ENCODE peak calls at places on chromosomes 12 and 14, in ten cellular contexts. U is choroid plexus epithelial cell; F is HS-5; Y is stromal cell of bone marrow; S is stimulated activated CD4-positive, alpha-beta T cell treated with anti-CD3 and anti-CD28 coated beads, TNF-alpha, amount 100 ng/mL, for 48 hours; T is activated naive CD4-positive, alpha-beta T cell treated with anti-CD3 and anti-CD28 coated beads for 36 hours; M is kidney tubule cell; W is mammary epithelial cell; E is DMS79; X is AG08395. N is an unnamed sample.

GRCh38 chr14:69002069-69002468 is 23.0 kb upstream of the ACTN1 start:
- DNase-seq in U (peak), F (no peak), Y (no peak), S (no peak), T (peak), M (peak), W (peak), E (no peak), X (peak), N (no peak)

GRCh38 chr12:7060353-7060954 is at the start of gene C1S:
- DNase-seq in U (peak), F (peak), Y (peak), S (no peak), T (no peak), M (peak), W (peak), E (no peak), X (peak), N (peak)

GRCh38 chr14:59265808-59266207 is 77.3 kb downstream of the DAAM1 start:
- DNase-seq in U (no peak), F (no peak), Y (no peak), S (no peak), T (peak), M (peak), W (peak), E (no peak), X (no peak), N (no peak)

GRCh38 chr12:106152334-106152733 is 13.6 kb upstream of the NUAK1 start:
- DNase-seq in U (no peak), F (no peak), Y (no peak), S (no peak), T (no peak), M (no peak), W (no peak), E (peak), X (no peak), N (no peak)

GRCh38 chr12:109934026-109934425 is 34.0 kb downstream of the TCHP start:
- DNase-seq in U (peak), F (no peak), Y (no peak), S (no peak), T (peak), M (peak), W (no peak), E (no peak), X (no peak), N (no peak)

GRCh38 chr12:13941258-13942249 is 39.8 kb downstream of the GRIN2B start:
- DNase-seq in U (peak), F (no peak), Y (peak), S (peak), T (peak), M (peak), W (peak), E (peak), X (peak), N (peak)

GRCh38 chr14:23302290-23303225 is at the start of gene PPP1R3E:
- DNase-seq in U (peak), F (no peak), Y (peak), S (peak), T (peak), M (peak), W (peak), E (peak), X (peak), N (no peak)

GRCh38 chr12:30822385-30823139 is 67.8 kb upstream of the CAPRIN2 start:
- DNase-seq in U (peak), F (no peak), Y (no peak), S (no peak), T (peak), M (peak), W (peak), E (peak), X (peak), N (peak)

GRCh38 chr14:87529081-87529480 is 463.9 kb downstream of the GALC start:
- DNase-seq in U (no peak), F (no peak), Y (no peak), S (no peak), T (no peak), M (no peak), W (no peak), E (no peak), X (no peak), N (no peak)

GRCh38 chr12:78878866-78879265 is 14.3 kb downstream of the SYT1 start:
- DNase-seq in U (no peak), F (no peak), Y (no peak), S (no peak), T (no peak), M (no peak), W (no peak), E (no peak), X (no peak), N (no peak)

GRCh38 chr12:93813181-93813580 is 136.0 kb downstream of the CRADD start:
- DNase-seq in U (peak), F (no peak), Y (no peak), S (no peak), T (no peak), M (no peak), W (no peak), E (no peak), X (no peak), N (no peak)

GRCh38 chr12:55642275-55643068 is 5.8 kb downstream of the OR10P1 start:
- DNase-seq in U (no peak), F (no peak), Y (no peak), S (no peak), T (peak), M (no peak), W (no peak), E (no peak), X (no peak), N (no peak)

GRCh38 chr12:122942609-122943008 is 23.7 kb downstream of the ABCB9 start:
- DNase-seq in U (peak), F (no peak), Y (no peak), S (no peak), T (no peak), M (peak), W (no peak), E (no peak), X (no peak), N (no peak)

GRCh38 chr12:114430306-114430705 is 24.4 kb upstream of the TBX5 start:
- DNase-seq in U (peak), F (peak), Y (peak), S (no peak), T (no peak), M (no peak), W (no peak), E (no peak), X (peak), N (peak)

GRCh38 chr12:7158866-7159600 is 28.9 kb downstream of the CLSTN3 start:
- DNase-seq in U (no peak), F (no peak), Y (no peak), S (no peak), T (no peak), M (no peak), W (no peak), E (no peak), X (no peak), N (no peak)

GRCh38 chr12:109795023-109795422 is 38.2 kb downstream of the TRPV4 start:
- DNase-seq in U (peak), F (no peak), Y (peak), S (no peak), T (no peak), M (peak), W (peak), E (no peak), X (peak), N (peak)

GRCh38 chr14:57871487-57872080 is 5.7 kb upstream of the SLC35F4 start:
- DNase-seq in U (peak), F (no peak), Y (peak), S (no peak), T (peak), M (peak), W (peak), E (no peak), X (peak), N (no peak)

GRCh38 chr14:102187044-102187443 is 47.3 kb downstream of the WDR20 start:
- DNase-seq in U (peak), F (peak), Y (peak), S (no peak), T (no peak), M (peak), W (peak), E (peak), X (peak), N (peak)

GRCh38 chr14:51821822-51822221 is 38.6 kb upstream of the GNG2 start:
- DNase-seq in U (peak), F (no peak), Y (peak), S (no peak), T (no peak), M (no peak), W (no peak), E (no peak), X (peak), N (no peak)

GRCh38 chr14:49139593-49139992 is 446.6 kb downstream of the RPS29 start:
- DNase-seq in U (no peak), F (no peak), Y (no peak), S (no peak), T (no peak), M (no peak), W (no peak), E (no peak), X (no peak), N (no peak)

GRCh38 chr14:32986791-32987545 is 48.3 kb downstream of the NPAS3 start:
- DNase-seq in U (peak), F (peak), Y (peak), S (no peak), T (no peak), M (peak), W (no peak), E (no peak), X (peak), N (peak)

GRCh38 chr14:20332386-20332945 is 613 bp downstream of the CCNB1IP1 start:
- DNase-seq in U (peak), F (no peak), Y (no peak), S (no peak), T (no peak), M (peak), W (peak), E (peak), X (peak), N (no peak)

GRCh38 chr12:114683709-114684097 is 272 bp downstream of the TBX3 start:
- DNase-seq in U (no peak), F (no peak), Y (no peak), S (no peak), T (no peak), M (no peak), W (no peak), E (no peak), X (no peak), N (no peak)

GRCh38 chr12:90048918-90049317 is 340.3 kb upstream of the ATP2B1 start:
- DNase-seq in U (no peak), F (no peak), Y (no peak), S (no peak), T (no peak), M (peak), W (peak), E (no peak), X (no peak), N (no peak)

GRCh38 chr12:99766408-99766807 is 118.9 kb downstream of the GARIN6 start:
- DNase-seq in U (no peak), F (no peak), Y (no peak), S (no peak), T (no peak), M (no peak), W (peak), E (no peak), X (no peak), N (no peak)

GRCh38 chr12:120481022-120481767 is 11.6 kb upstream of the SRSF9 start:
- DNase-seq in U (no peak), F (no peak), Y (no peak), S (no peak), T (no peak), M (peak), W (no peak), E (no peak), X (no peak), N (no peak)

GRCh38 chr14:73461478-73462077 is 3.2 kb upstream of the NUMB start:
- DNase-seq in U (no peak), F (no peak), Y (no peak), S (no peak), T (no peak), M (no peak), W (no peak), E (peak), X (no peak), N (no peak)

GRCh38 chr12:131074221-131075083 is 120.7 kb downstream of the ADGRD1 start:
- DNase-seq in U (no peak), F (no peak), Y (peak), S (no peak), T (no peak), M (no peak), W (no peak), E (no peak), X (peak), N (no peak)

GRCh38 chr14:64762044-64763034 is 58.1 kb downstream of the PLEKHG3 start:
- DNase-seq in U (peak), F (no peak), Y (peak), S (no peak), T (peak), M (peak), W (peak), E (peak), X (peak), N (no peak)

GRCh38 chr12:12941450-12942350 is 10.3 kb downstream of the GPRC5D start:
- DNase-seq in U (no peak), F (no peak), Y (no peak), S (no peak), T (no peak), M (peak), W (no peak), E (no peak), X (no peak), N (no peak)

GRCh38 chr12:89893972-89894706 is 185.5 kb upstream of the ATP2B1 start:
- DNase-seq in U (peak), F (peak), Y (no peak), S (no peak), T (no peak), M (peak), W (peak), E (no peak), X (peak), N (no peak)